ENCODE peak calls at places on chromosomes 11 and 22, in ten cellular contexts. One of them, this sample, is unnamed.

GRCh38 chr11:101880208-101880607 is 34.6 kb upstream of the CEP126 start:
- DNase-seq in ovary: no peak
- DNase-seq in fibroblast of mammary gland: peak; percentile 82
- DNase-seq in epithelial cell of esophagus: peak; percentile 75
- DNase-seq in fibroblast of pulmonary artery: peak; percentile 86
- DNase-seq in brain microvascular endothelial cell: peak; percentile 49
- DNase-seq in spleen: no peak
- DNase-seq in GM12878: no peak
- DNase-seq in HFF-Myc: peak; percentile 29
- DNase-seq in retinal pigment epithelial cell: peak; percentile 34
- DNase-seq in this sample: peak; percentile 81

GRCh38 chr11:2582436-2582931 is 117.3 kb downstream of the KCNQ1OT1 start:
- DNase-seq in ovary: peak; percentile 13
- DNase-seq in fibroblast of mammary gland: no peak
- DNase-seq in epithelial cell of esophagus: no peak
- DNase-seq in fibroblast of pulmonary artery: no peak
- DNase-seq in brain microvascular endothelial cell: no peak
- DNase-seq in spleen: peak; percentile 60
- DNase-seq in GM12878: no peak
- DNase-seq in HFF-Myc: no peak
- DNase-seq in retinal pigment epithelial cell: no peak
- DNase-seq in this sample: no peak

GRCh38 chr22:28955817-28956216 is 72.4 kb downstream of the ZNRF3 start:
- DNase-seq in ovary: no peak
- DNase-seq in fibroblast of mammary gland: peak; percentile 14
- DNase-seq in epithelial cell of esophagus: no peak
- DNase-seq in fibroblast of pulmonary artery: no peak
- DNase-seq in brain microvascular endothelial cell: no peak
- DNase-seq in spleen: no peak
- DNase-seq in GM12878: peak; percentile 60
- DNase-seq in HFF-Myc: no peak
- DNase-seq in retinal pigment epithelial cell: no peak
- DNase-seq in this sample: no peak

GRCh38 chr11:67468835-67469811 is at the start of gene TMEM134:
- DNase-seq in ovary: peak; percentile 91
- DNase-seq in fibroblast of mammary gland: peak; percentile 87
- DNase-seq in epithelial cell of esophagus: peak; percentile 94
- DNase-seq in fibroblast of pulmonary artery: peak; percentile 93
- DNase-seq in brain microvascular endothelial cell: peak; percentile 82
- DNase-seq in spleen: peak; percentile 99
- DNase-seq in GM12878: peak; percentile 57
- DNase-seq in HFF-Myc: peak; percentile 62
- DNase-seq in retinal pigment epithelial cell: peak; percentile 63
- DNase-seq in this sample: peak; percentile 86

GRCh38 chr11:120977470-120977869 is 46.4 kb upstream of the TBCEL start:
- DNase-seq in ovary: no peak
- DNase-seq in fibroblast of mammary gland: peak; percentile 23
- DNase-seq in epithelial cell of esophagus: peak; percentile 44
- DNase-seq in fibroblast of pulmonary artery: no peak
- DNase-seq in brain microvascular endothelial cell: no peak
- DNase-seq in spleen: no peak
- DNase-seq in GM12878: no peak
- DNase-seq in HFF-Myc: no peak
- DNase-seq in retinal pigment epithelial cell: no peak
- DNase-seq in this sample: no peak

GRCh38 chr22:24284747-24285203 is 14.1 kb downstream of the SPECC1L start:
- DNase-seq in ovary: no peak
- DNase-seq in fibroblast of mammary gland: peak; percentile 53
- DNase-seq in epithelial cell of esophagus: peak; percentile 59
- DNase-seq in fibroblast of pulmonary artery: peak; percentile 17
- DNase-seq in brain microvascular endothelial cell: peak; percentile 45
- DNase-seq in spleen: no peak
- DNase-seq in GM12878: no peak
- DNase-seq in HFF-Myc: no peak
- DNase-seq in retinal pigment epithelial cell: no peak
- DNase-seq in this sample: peak; percentile 25

GRCh38 chr11:61971177-61972111 is 4.0 kb upstream of the FTH1 start:
- DNase-seq in ovary: peak; percentile 99
- DNase-seq in fibroblast of mammary gland: peak; percentile 99
- DNase-seq in epithelial cell of esophagus: peak; percentile 92
- DNase-seq in fibroblast of pulmonary artery: peak; percentile 100
- DNase-seq in brain microvascular endothelial cell: peak; percentile 99
- DNase-seq in spleen: peak; percentile 93
- DNase-seq in GM12878: peak; percentile 66
- DNase-seq in HFF-Myc: peak; percentile 96
- DNase-seq in retinal pigment epithelial cell: peak; percentile 99
- DNase-seq in this sample: peak; percentile 100

GRCh38 chr22:17512960-17513359 is 50.3 kb upstream of the SLC25A18 start:
- DNase-seq in ovary: no peak
- DNase-seq in fibroblast of mammary gland: no peak
- DNase-seq in epithelial cell of esophagus: no peak
- DNase-seq in fibroblast of pulmonary artery: no peak
- DNase-seq in brain microvascular endothelial cell: no peak
- DNase-seq in spleen: no peak
- DNase-seq in GM12878: no peak
- DNase-seq in HFF-Myc: no peak
- DNase-seq in retinal pigment epithelial cell: no peak
- DNase-seq in this sample: no peak

GRCh38 chr11:108496643-108497256 is 1.4 kb downstream of the POGLUT3 start:
- DNase-seq in ovary: peak; percentile 20
- DNase-seq in fibroblast of mammary gland: peak; percentile 17
- DNase-seq in epithelial cell of esophagus: no peak
- DNase-seq in fibroblast of pulmonary artery: peak; percentile 15
- DNase-seq in brain microvascular endothelial cell: no peak
- DNase-seq in spleen: no peak
- DNase-seq in GM12878: no peak
- DNase-seq in HFF-Myc: no peak
- DNase-seq in retinal pigment epithelial cell: no peak
- DNase-seq in this sample: peak; percentile 27

GRCh38 chr11:65225284-65226102 is 36.3 kb upstream of the POLA2 start:
- DNase-seq in ovary: peak; percentile 72
- DNase-seq in fibroblast of mammary gland: peak; percentile 55
- DNase-seq in epithelial cell of esophagus: peak; percentile 86
- DNase-seq in fibroblast of pulmonary artery: peak; percentile 66
- DNase-seq in brain microvascular endothelial cell: peak; percentile 35
- DNase-seq in spleen: peak; percentile 85
- DNase-seq in GM12878: no peak
- DNase-seq in HFF-Myc: no peak
- DNase-seq in retinal pigment epithelial cell: no peak
- DNase-seq in this sample: peak; percentile 68

GRCh38 chr11:103091441-103091809 is 535 bp downstream of the DCUN1D5 start:
- DNase-seq in ovary: peak; percentile 20
- DNase-seq in fibroblast of mammary gland: peak; percentile 40
- DNase-seq in epithelial cell of esophagus: peak; percentile 56
- DNase-seq in fibroblast of pulmonary artery: peak; percentile 42
- DNase-seq in brain microvascular endothelial cell: peak; percentile 37
- DNase-seq in spleen: peak; percentile 90
- DNase-seq in GM12878: no peak
- DNase-seq in HFF-Myc: no peak
- DNase-seq in retinal pigment epithelial cell: no peak
- DNase-seq in this sample: peak; percentile 22

GRCh38 chr11:69213315-69213714 is 57.6 kb downstream of the SMIM38 start:
- DNase-seq in ovary: no peak
- DNase-seq in fibroblast of mammary gland: no peak
- DNase-seq in epithelial cell of esophagus: no peak
- DNase-seq in fibroblast of pulmonary artery: no peak
- DNase-seq in brain microvascular endothelial cell: no peak
- DNase-seq in spleen: no peak
- DNase-seq in GM12878: peak; percentile 35
- DNase-seq in HFF-Myc: no peak
- DNase-seq in retinal pigment epithelial cell: no peak
- DNase-seq in this sample: no peak

GRCh38 chr11:55707029-55707428 is 45.0 kb downstream of the OR4C6 start:
- DNase-seq in ovary: no peak
- DNase-seq in fibroblast of mammary gland: peak; percentile 39
- DNase-seq in epithelial cell of esophagus: peak; percentile 62
- DNase-seq in fibroblast of pulmonary artery: peak; percentile 57
- DNase-seq in brain microvascular endothelial cell: peak; percentile 22
- DNase-seq in spleen: no peak
- DNase-seq in GM12878: peak; percentile 9
- DNase-seq in HFF-Myc: peak; percentile 7
- DNase-seq in retinal pigment epithelial cell: peak; percentile 1
- DNase-seq in this sample: peak; percentile 37

GRCh38 chr22:50314455-50315288 is 7.2 kb upstream of the PLXNB2 start:
- DNase-seq in ovary: no peak
- DNase-seq in fibroblast of mammary gland: no peak
- DNase-seq in epithelial cell of esophagus: no peak
- DNase-seq in fibroblast of pulmonary artery: no peak
- DNase-seq in brain microvascular endothelial cell: no peak
- DNase-seq in spleen: peak; percentile 95
- DNase-seq in GM12878: peak; percentile 84
- DNase-seq in HFF-Myc: no peak
- DNase-seq in retinal pigment epithelial cell: no peak
- DNase-seq in this sample: no peak

GRCh38 chr11:116852261-116853125 is 15.1 kb upstream of the APOA1 start:
- DNase-seq in ovary: peak; percentile 50
- DNase-seq in fibroblast of mammary gland: peak; percentile 80
- DNase-seq in epithelial cell of esophagus: peak; percentile 64
- DNase-seq in fibroblast of pulmonary artery: peak; percentile 44
- DNase-seq in brain microvascular endothelial cell: no peak
- DNase-seq in spleen: peak; percentile 57
- DNase-seq in GM12878: no peak
- DNase-seq in HFF-Myc: no peak
- DNase-seq in retinal pigment epithelial cell: no peak
- DNase-seq in this sample: peak; percentile 75

GRCh38 chr11:8959546-8960166 is 4.6 kb downstream of the TMEM9B start:
- DNase-seq in ovary: peak; percentile 51
- DNase-seq in fibroblast of mammary gland: peak; percentile 88
- DNase-seq in epithelial cell of esophagus: peak; percentile 81
- DNase-seq in fibroblast of pulmonary artery: peak; percentile 91
- DNase-seq in brain microvascular endothelial cell: peak; percentile 73
- DNase-seq in spleen: no peak
- DNase-seq in GM12878: peak; percentile 65
- DNase-seq in HFF-Myc: peak; percentile 75
- DNase-seq in retinal pigment epithelial cell: peak; percentile 65
- DNase-seq in this sample: peak; percentile 94
- TF ChIP-seq CTCF in ovary: peak; percentile 67
- TF ChIP-seq CTCF in fibroblast of mammary gland: peak; percentile 68
- TF ChIP-seq CTCF in epithelial cell of esophagus: peak; percentile 78
- TF ChIP-seq CTCF in fibroblast of pulmonary artery: peak; percentile 63
- TF ChIP-seq CTCF in brain microvascular endothelial cell: peak; percentile 64
- TF ChIP-seq CTCF in spleen: peak; percentile 54
- TF ChIP-seq CTCF in GM12878: peak; percentile 72
- TF ChIP-seq CTCF in HFF-Myc: peak; percentile 56
- TF ChIP-seq CTCF in retinal pigment epithelial cell: peak; percentile 75
- TF ChIP-seq CTCF in this sample: peak; percentile 61

DNA sequence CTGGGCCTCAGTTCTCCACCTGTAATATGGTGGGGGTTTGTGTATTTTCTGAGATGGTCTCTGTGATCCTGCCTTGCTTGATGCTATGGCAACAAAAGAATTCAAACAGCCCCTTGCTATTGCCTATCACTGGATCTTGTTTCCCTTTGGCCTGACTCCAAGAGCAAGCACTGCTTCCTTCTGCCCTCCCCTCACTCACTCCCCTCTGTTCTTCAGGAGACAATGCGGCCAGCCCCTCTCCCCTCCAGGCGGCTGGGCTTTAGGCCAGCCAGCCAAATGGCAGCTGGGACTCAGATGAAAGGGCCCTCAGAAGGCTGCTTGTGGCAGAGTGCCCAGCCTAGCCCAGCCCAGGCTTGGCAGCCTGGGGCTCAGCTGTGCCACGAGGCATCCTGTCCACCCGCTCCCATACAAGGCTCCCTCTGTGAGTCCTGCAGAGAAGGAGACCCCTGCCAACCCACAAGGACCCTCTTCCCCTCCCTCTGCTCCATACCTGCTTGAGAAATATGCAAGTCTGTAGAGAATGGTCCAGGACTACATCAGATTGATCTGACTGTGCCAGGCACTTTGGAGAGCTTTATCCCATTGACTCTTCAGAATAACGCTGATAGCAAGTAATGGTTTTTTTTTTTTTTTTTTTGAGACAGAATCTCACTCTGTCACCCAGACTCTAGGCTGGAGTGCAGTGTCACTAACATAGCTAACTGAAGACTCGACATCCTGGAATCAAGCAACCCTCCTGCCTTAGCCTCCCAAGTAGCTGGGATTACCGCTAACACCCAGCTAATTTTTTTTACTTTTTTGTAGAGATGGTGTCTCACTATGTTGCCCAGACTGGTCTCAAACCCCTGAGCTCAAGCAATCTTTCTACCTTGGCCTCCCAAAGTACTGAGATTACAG is 7.6 kb upstream of the KCTD14 start:
- DNase-seq in ovary: no peak
- DNase-seq in fibroblast of mammary gland: no peak
- DNase-seq in epithelial cell of esophagus: peak; percentile 22
- DNase-seq in fibroblast of pulmonary artery: peak; percentile 89
- DNase-seq in brain microvascular endothelial cell: peak; percentile 23
- DNase-seq in spleen: no peak
- DNase-seq in GM12878: no peak
- DNase-seq in HFF-Myc: peak; percentile 53
- DNase-seq in retinal pigment epithelial cell: peak; percentile 78
- DNase-seq in this sample: peak; percentile 68
- H3K4me3 ChIP-seq in ovary: no peak overlapping the region
- H3K4me3 ChIP-seq in fibroblast of mammary gland: no peak overlapping the region
- H3K4me3 ChIP-seq in epithelial cell of esophagus: no peak overlapping the region
- H3K4me3 ChIP-seq in fibroblast of pulmonary artery: no peak overlapping the region
- H3K4me3 ChIP-seq in brain microvascular endothelial cell: no peak overlapping the region
- H3K4me3 ChIP-seq in spleen: no peak overlapping the region
- H3K4me3 ChIP-seq in GM12878: no peak overlapping the region
- H3K4me3 ChIP-seq in HFF-Myc: no peak overlapping the region
- H3K4me3 ChIP-seq in retinal pigment epithelial cell: no peak overlapping the region
- H3K4me3 ChIP-seq in this sample: no peak overlapping the region

DNA sequence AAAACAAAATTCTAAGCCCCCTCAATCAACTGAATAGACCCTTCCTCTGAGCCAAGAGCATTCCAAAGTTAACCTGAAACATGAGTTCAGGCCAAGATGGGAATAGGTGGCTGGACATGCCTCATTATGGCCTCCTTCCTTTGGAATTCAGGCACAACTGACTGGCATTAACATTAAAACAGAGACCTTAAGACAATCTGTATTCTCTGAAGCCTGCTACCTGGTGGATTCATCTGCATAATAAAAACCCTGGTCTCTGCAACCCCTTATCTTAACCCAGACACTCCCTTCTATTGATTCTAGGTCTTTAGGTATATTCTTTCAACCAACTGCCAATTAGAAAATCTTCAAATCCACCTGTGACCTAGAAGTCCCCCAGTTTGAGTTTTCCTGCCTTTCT is 66.3 kb downstream of the JRKL start:
- DNase-seq in ovary: no peak
- DNase-seq in fibroblast of mammary gland: no peak
- DNase-seq in epithelial cell of esophagus: no peak
- DNase-seq in fibroblast of pulmonary artery: no peak
- DNase-seq in brain microvascular endothelial cell: no peak
- DNase-seq in spleen: no peak
- DNase-seq in GM12878: no peak
- DNase-seq in HFF-Myc: no peak
- DNase-seq in retinal pigment epithelial cell: no peak
- DNase-seq in this sample: no peak
- TF ChIP-seq CTCF in ovary: no peak
- TF ChIP-seq CTCF in fibroblast of mammary gland: no peak
- TF ChIP-seq CTCF in epithelial cell of esophagus: no peak
- TF ChIP-seq CTCF in fibroblast of pulmonary artery: no peak
- TF ChIP-seq CTCF in brain microvascular endothelial cell: no peak
- TF ChIP-seq CTCF in spleen: no peak
- TF ChIP-seq CTCF in GM12878: no peak
- TF ChIP-seq CTCF in HFF-Myc: no peak
- TF ChIP-seq CTCF in retinal pigment epithelial cell: no peak
- TF ChIP-seq CTCF in this sample: no peak

DNA sequence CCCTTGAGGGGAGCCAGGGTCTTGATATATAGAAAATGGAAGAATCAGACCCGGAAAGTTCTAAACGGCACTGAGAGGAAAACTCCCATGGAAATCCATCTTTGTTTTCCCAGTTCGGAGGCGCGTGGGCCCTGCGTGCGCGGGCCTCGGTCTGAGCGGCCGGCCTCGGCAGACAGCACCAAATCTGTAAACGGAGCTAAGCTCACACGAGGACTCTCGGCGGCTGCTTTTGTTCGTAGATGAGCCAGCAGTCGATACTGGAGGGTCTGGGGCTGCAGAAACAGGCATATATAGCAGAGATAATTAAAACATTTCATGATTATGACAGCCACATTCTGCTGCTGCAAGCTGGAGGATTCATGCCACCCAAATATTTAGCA is 68.5 kb upstream of the PPARA start:
- DNase-seq in ovary: no peak
- DNase-seq in fibroblast of mammary gland: no peak
- DNase-seq in epithelial cell of esophagus: no peak
- DNase-seq in fibroblast of pulmonary artery: no peak
- DNase-seq in brain microvascular endothelial cell: no peak
- DNase-seq in spleen: peak; percentile 60
- DNase-seq in GM12878: no peak
- DNase-seq in HFF-Myc: no peak
- DNase-seq in retinal pigment epithelial cell: no peak
- DNase-seq in this sample: peak; percentile 52
- H3K4me3 ChIP-seq in ovary: peak overlapping the region; percentile 78
- H3K4me3 ChIP-seq in fibroblast of mammary gland: peak overlapping the region; percentile 94
- H3K4me3 ChIP-seq in epithelial cell of esophagus: peak overlapping the region; percentile 89
- H3K4me3 ChIP-seq in fibroblast of pulmonary artery: no peak overlapping the region
- H3K4me3 ChIP-seq in brain microvascular endothelial cell: peak overlapping the region; percentile 73
- H3K4me3 ChIP-seq in spleen: peak overlapping the region; percentile 23
- H3K4me3 ChIP-seq in GM12878: no peak overlapping the region
- H3K4me3 ChIP-seq in HFF-Myc: peak overlapping the region; percentile 69
- H3K4me3 ChIP-seq in retinal pigment epithelial cell: no peak overlapping the region
- H3K4me3 ChIP-seq in this sample: peak overlapping the region; percentile 98